ENCODE peak calls at places on chromosomes 1 and 21, in eight cellular contexts. Z is A549, A is cardiac muscle cell, H is dorsolateral prefrontal cortex, T is neural progenitor cell, D is PC-9, U is left ventricle myocardium inferior, N is heart right ventricle. Q is an unnamed sample.

GRCh38 chr1:177934461-177934860 is 35.4 kb downstream of the SEC16B start:
- DNase-seq in Z (no peak), A (no peak), H (no peak), T (no peak), D (no peak), U (no peak), N (no peak), Q (no peak)

GRCh38 chr1:34918609-34919561 is 10.6 kb downstream of the DLGAP3 start:
- DNase-seq in Z (no peak), A (no peak), H (peak), T (peak), D (no peak), U (no peak), N (peak), Q (no peak)

GRCh38 chr1:34655206-34655909 is 99.5 kb upstream of the GJB5 start:
- DNase-seq in Z (no peak), A (no peak), H (no peak), T (no peak), D (no peak), U (no peak), N (no peak), Q (no peak)

GRCh38 chr1:67735806-67736627 is 51.0 kb downstream of the GADD45A start:
- DNase-seq in Z (peak), A (no peak), H (peak), T (peak), D (peak), U (peak), N (peak), Q (peak)

GRCh38 chr1:11272544-11272841 is 505 bp upstream of the UBIAD1 start:
- DNase-seq in Z (no peak), A (no peak), H (no peak), T (no peak), D (no peak), U (no peak), N (no peak), Q (no peak)

GRCh38 chr1:23384312-23385058 is 14.8 kb upstream of the ZNF436 start:
- DNase-seq in Z (peak), A (no peak), H (no peak), T (no peak), D (peak), U (no peak), N (no peak), Q (no peak)

GRCh38 chr1:92277105-92277504 is 21.7 kb downstream of the GLMN start:
- DNase-seq in Z (no peak), A (no peak), H (no peak), T (no peak), D (peak), U (no peak), N (no peak), Q (peak)

GRCh38 chr1:118661769-118662320 is 326.3 kb downstream of the TBX15 start:
- DNase-seq in Z (no peak), A (no peak), H (no peak), T (no peak), D (no peak), U (no peak), N (no peak), Q (no peak)

GRCh38 chr21:44849616-44850130 is 23.8 kb downstream of the PTTG1IP start:
- DNase-seq in Z (no peak), A (no peak), H (no peak), T (no peak), D (no peak), U (no peak), N (no peak), Q (no peak)

GRCh38 chr1:168945870-168946269 is 160.6 kb upstream of the ATP1B1 start:
- DNase-seq in Z (no peak), A (peak), H (no peak), T (no peak), D (no peak), U (peak), N (peak), Q (no peak)

GRCh38 chr1:167934407-167935251 is 1.9 kb upstream of the DCAF6 start:
- DNase-seq in Z (peak), A (peak), H (no peak), T (no peak), D (no peak), U (no peak), N (no peak), Q (no peak)

GRCh38 chr21:41965045-41965444 is 11.2 kb upstream of the C2CD2 start:
- DNase-seq in Z (no peak), A (no peak), H (peak), T (no peak), D (no peak), U (no peak), N (no peak), Q (no peak)

GRCh38 chr1:201896951-201897391 is 8.3 kb downstream of the SHISA4 start:
- DNase-seq in Z (peak), A (no peak), H (no peak), T (no peak), D (peak), U (peak), N (no peak), Q (no peak)

GRCh38 chr1:205774277-205775014 is 836 bp downstream of the RAB29 start:
- DNase-seq in Z (no peak), A (peak), H (no peak), T (peak), D (no peak), U (no peak), N (no peak), Q (no peak)

GRCh38 chr1:31400393-31400792 is 12.6 kb upstream of the SERINC2 start:
- DNase-seq in Z (no peak), A (no peak), H (no peak), T (no peak), D (no peak), U (no peak), N (no peak), Q (no peak)

GRCh38 chr1:209850342-209850979 is 22.7 kb downstream of the UTP25 start:
- DNase-seq in Z (peak), A (peak), H (peak), T (peak), D (no peak), U (peak), N (peak), Q (no peak)

GRCh38 chr1:9448132-9449105 is 90.8 kb upstream of the SLC25A33 start:
- DNase-seq in Z (no peak), A (no peak), H (no peak), T (no peak), D (no peak), U (no peak), N (no peak), Q (no peak)

GRCh38 chr1:174686213-174686612 is 238.4 kb downstream of the GPR52 start:
- DNase-seq in Z (no peak), A (no peak), H (no peak), T (no peak), D (no peak), U (no peak), N (no peak), Q (no peak)

GRCh38 chr1:62280960-62281465 is 38.2 kb downstream of the KANK4 start:
- DNase-seq in Z (no peak), A (no peak), H (no peak), T (no peak), D (no peak), U (no peak), N (no peak), Q (no peak)

GRCh38 chr1:8089535-8090228 is 63.6 kb upstream of the ERRFI1 start:
- DNase-seq in Z (no peak), A (no peak), H (peak), T (no peak), D (no peak), U (no peak), N (no peak), Q (no peak)

GRCh38 chr1:27000817-27001460 is 7.4 kb downstream of the TRNP1 start:
- DNase-seq in Z (peak), A (no peak), H (no peak), T (no peak), D (no peak), U (no peak), N (no peak), Q (no peak)

GRCh38 chr1:117660266-117660973 is 54.6 kb downstream of the TENT5C start:
- DNase-seq in Z (no peak), A (no peak), H (no peak), T (no peak), D (no peak), U (no peak), N (no peak), Q (no peak)

GRCh38 chr1:9887070-9887469 is 23.0 kb downstream of the CTNNBIP1 start:
- DNase-seq in Z (no peak), A (no peak), H (no peak), T (no peak), D (no peak), U (no peak), N (no peak), Q (no peak)

GRCh38 chr1:231170875-231171274 is 9.0 kb downstream of the TRIM67 start:
- DNase-seq in Z (peak), A (no peak), H (no peak), T (no peak), D (no peak), U (no peak), N (no peak), Q (no peak)

GRCh38 chr1:203278087-203278884 is 27.0 kb upstream of the BTG2 start:
- DNase-seq in Z (no peak), A (peak), H (peak), T (peak), D (no peak), U (peak), N (peak), Q (peak)

GRCh38 chr1:6000444-6001288 is 8.4 kb upstream of the NPHP4 start:
- DNase-seq in Z (no peak), A (peak), H (no peak), T (no peak), D (no peak), U (peak), N (no peak), Q (no peak)

GRCh38 chr1:212285685-212286436 is 651 bp downstream of the PPP2R5A start:
- DNase-seq in Z (peak), A (peak), H (peak), T (peak), D (peak), U (peak), N (peak), Q (no peak)

GRCh38 chr1:27341525-27342252 is at the start of gene SYTL1:
- DNase-seq in Z (peak), A (peak), H (peak), T (peak), D (peak), U (no peak), N (no peak), Q (no peak)

GRCh38 chr1:2493691-2494322 is 17.7 kb downstream of the PLCH2 start:
- DNase-seq in Z (no peak), A (no peak), H (peak), T (no peak), D (no peak), U (no peak), N (no peak), Q (no peak)

GRCh38 chr1:232979596-232979995 is 29.2 kb downstream of the NTPCR start:
- DNase-seq in Z (no peak), A (no peak), H (no peak), T (no peak), D (no peak), U (no peak), N (no peak), Q (no peak)

GRCh38 chr1:93435443-93435842 is 12.5 kb upstream of the FNBP1L start:
- DNase-seq in Z (no peak), A (no peak), H (no peak), T (no peak), D (no peak), U (no peak), N (no peak), Q (no peak)

GRCh38 chr1:226660410-226661182 is 78.5 kb downstream of the ITPKB start:
- DNase-seq in Z (no peak), A (peak), H (no peak), T (no peak), D (no peak), U (peak), N (peak), Q (no peak)

GRCh38 chr1:14876747-14877146 is 276.8 kb upstream of the TMEM51 start:
- DNase-seq in Z (no peak), A (no peak), H (no peak), T (no peak), D (no peak), U (no peak), N (no peak), Q (no peak)

GRCh38 chr1:20701446-20701845 is 16.4 kb downstream of the KIF17 start:
- DNase-seq in Z (no peak), A (no peak), H (no peak), T (no peak), D (no peak), U (no peak), N (no peak), Q (no peak)

GRCh38 chr1:94884101-94884875 is 42.6 kb downstream of the CNN3 start:
- DNase-seq in Z (no peak), A (peak), H (peak), T (peak), D (no peak), U (no peak), N (no peak), Q (no peak)

GRCh38 chr1:30977105-30977504 is 68.5 kb upstream of the SDC3 start:
- DNase-seq in Z (peak), A (no peak), H (no peak), T (no peak), D (peak), U (no peak), N (no peak), Q (peak)

GRCh38 chr1:150257624-150258274 is at the start of gene CA14:
- DNase-seq in Z (no peak), A (peak), H (peak), T (peak), D (no peak), U (peak), N (peak), Q (no peak)

GRCh38 chr1:150259758-150260669 is 2.4 kb downstream of the CA14 start:
- DNase-seq in Z (no peak), A (peak), H (no peak), T (peak), D (peak), U (no peak), N (no peak), Q (no peak)

GRCh38 chr1:150256549-150257341 is 829 bp upstream of the CA14 start:
- DNase-seq in Z (no peak), A (peak), H (peak), T (peak), D (no peak), U (no peak), N (no peak), Q (no peak)

GRCh38 chr1:150259217-150259616 is 1.6 kb downstream of the CA14 start:
- DNase-seq in Z (no peak), A (peak), H (peak), T (no peak), D (no peak), U (no peak), N (no peak), Q (no peak)

DNA sequence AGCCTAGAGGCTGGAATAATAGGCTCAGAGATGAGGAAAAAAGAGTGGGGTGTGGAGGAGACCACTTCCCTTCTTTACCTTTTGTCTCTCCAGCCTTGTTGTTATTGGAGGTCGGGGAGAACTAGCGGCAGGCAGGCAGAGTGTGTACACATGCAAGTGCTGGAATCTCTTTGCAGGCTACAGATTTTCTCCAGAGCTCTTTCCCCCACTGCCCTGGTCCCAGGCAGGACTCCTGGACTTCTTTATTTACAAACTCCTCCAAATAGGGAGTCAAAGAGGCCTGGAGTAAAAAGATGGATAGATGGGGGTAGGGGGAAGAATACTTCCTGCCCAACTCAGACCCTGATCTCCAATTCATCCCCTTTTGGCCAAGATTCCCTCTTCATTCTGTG is 697 bp downstream of the CA14 start:
- DNase-seq in Z (no peak), A (peak), H (no peak), T (peak), D (no peak), U (no peak), N (no peak), Q (no peak)
- H3K4me3 ChIP-seq in Z (no peak), A (peak), H (peak), T (peak), D (no peak), U (peak), N (no peak), Q (no peak)

GRCh38 chr1:109096110-109096509 is 5.5 kb downstream of the TMEM167B start:
- DNase-seq in Z (no peak), A (no peak), H (no peak), T (no peak), D (peak), U (no peak), N (no peak), Q (no peak)
- H3K27ac ChIP-seq in Z (no peak), A (no peak), H (no peak), T (no peak), D (peak), U (peak), N (no peak), Q (no peak)

DNA sequence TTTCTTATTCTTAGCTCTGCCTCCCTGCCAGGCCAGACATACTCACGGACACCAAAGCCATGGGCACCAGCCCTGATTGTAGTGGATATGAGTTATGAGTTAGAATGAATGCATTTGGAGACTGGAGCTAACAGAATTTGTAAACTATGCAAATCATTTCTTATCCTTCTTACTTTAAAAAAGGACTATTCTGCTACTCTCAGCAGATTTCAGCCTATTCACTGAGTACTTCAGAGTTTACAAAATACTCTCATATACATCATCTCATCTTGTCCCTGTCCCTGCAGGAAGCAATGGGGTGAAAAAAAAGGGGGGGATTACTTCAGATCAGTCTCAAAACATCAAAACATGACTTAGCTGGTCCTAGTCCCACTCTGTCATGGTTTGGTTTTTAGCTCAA is 541.4 kb upstream of the PLXNA2 start:
- DNase-seq in Z (no peak), A (no peak), H (no peak), T (no peak), D (no peak), U (no peak), N (no peak), Q (no peak)
- TF ChIP-seq CTCF in Z (no peak), A (no peak), H (no peak), T (no peak), D (no peak), U (no peak), N (no peak), Q (no peak)

DNA sequence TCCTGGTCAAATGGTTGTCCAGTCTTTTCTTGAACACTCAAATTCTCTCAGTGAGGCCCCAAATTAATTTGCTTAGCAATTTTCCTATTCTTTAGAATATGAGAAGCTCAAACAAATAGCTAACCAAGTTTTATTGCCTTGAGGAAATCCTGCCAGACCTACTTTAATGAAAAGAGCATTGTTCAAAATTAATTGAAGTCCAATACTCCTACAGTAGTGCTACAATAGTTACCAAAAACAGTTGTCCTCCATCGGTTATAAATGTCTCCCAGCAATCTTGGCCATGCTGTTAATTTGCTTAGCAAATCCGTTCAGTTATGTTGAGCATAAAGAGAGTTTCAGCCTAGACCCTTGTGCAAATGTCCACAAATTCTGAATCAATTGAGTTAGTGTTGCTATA is 112.9 kb downstream of the MAB21L3 start:
- DNase-seq in Z (no peak), A (no peak), H (no peak), T (no peak), D (no peak), U (no peak), N (no peak), Q (no peak)
- H3K4me3 ChIP-seq in Z (no peak), A (no peak), H (no peak), T (no peak), D (no peak), U (no peak), N (no peak), Q (no peak)

DNA sequence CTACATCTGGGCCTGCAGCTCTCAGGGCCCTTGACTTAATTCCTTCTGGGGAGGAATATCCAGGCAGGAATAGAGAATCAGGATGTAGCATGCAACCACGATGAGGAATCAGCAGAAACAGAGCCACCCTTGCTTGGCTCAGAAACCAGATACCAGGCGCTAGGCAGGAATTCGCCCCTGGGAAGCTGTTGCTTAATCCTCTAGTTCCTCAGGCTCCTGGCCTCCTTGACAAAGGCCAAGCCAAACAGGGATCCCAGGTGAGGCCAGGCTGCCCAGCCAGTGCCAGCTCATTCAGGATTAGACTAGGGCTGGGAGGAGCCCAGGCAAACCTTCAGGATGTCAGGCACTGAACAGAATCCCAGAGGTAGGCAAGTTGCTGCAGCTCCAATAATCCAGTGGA is 48.2 kb upstream of the IRF2BP2 start:
- DNase-seq in Z (peak), A (no peak), H (no peak), T (peak), D (peak), U (no peak), N (no peak), Q (peak)
- H3K27ac ChIP-seq in Z (peak), A (no peak), H (no peak), T (no peak), D (peak), U (peak), N (peak), Q (peak)

GRCh38 chr1:1335792-1336248 is 4.7 kb downstream of the TAS1R3 start:
- DNase-seq in Z (no peak), A (no peak), H (no peak), T (no peak), D (no peak), U (no peak), N (no peak), Q (no peak)

GRCh38 chr1:1336446-1336845 is 5.4 kb downstream of the TAS1R3 start:
- DNase-seq in Z (no peak), A (no peak), H (no peak), T (no peak), D (no peak), U (no peak), N (no peak), Q (no peak)

GRCh38 chr1:1336931-1337792 is 6.1 kb downstream of the TAS1R3 start:
- DNase-seq in Z (no peak), A (no peak), H (no peak), T (no peak), D (no peak), U (no peak), N (no peak), Q (no peak)

GRCh38 chr1:1338278-1338677 is 7.2 kb downstream of the TAS1R3 start:
- DNase-seq in Z (no peak), A (no peak), H (no peak), T (no peak), D (no peak), U (no peak), N (no peak), Q (no peak)

GRCh38 chr1:1337793-1338147 is 6.7 kb downstream of the TAS1R3 start:
- DNase-seq in Z (no peak), A (no peak), H (no peak), T (no peak), D (no peak), U (no peak), N (no peak), Q (no peak)
- TF ChIP-seq CTCF in Z (no peak), A (no peak), H (no peak), T (no peak), D (no peak), U (no peak), N (no peak), Q (no peak)

Q was measured in AG04450.